ENCODE peak calls at places on chromosomes 16 and 17, in eight cellular contexts. H is thoracic aorta; K is tibial artery; D is left ventricle myocardium inferior; F is effector memory CD4-positive, alpha-beta T cell; S is HepG2; G is PC-3; X is CD8-positive, alpha-beta T cell. M is an unnamed sample. For H3K9me3, the result is how much of the 10 kb centered on the place peaks cover.

GRCh38 chr17:15406081-15406480 is 61.3 kb downstream of the CDRT4 start:
- DNase-seq in H (no peak), G (no peak), X (no peak), D (no peak), K (no peak), S (no peak), F (no peak), M (no peak)

GRCh38 chr16:84065536-84066132 is 23.0 kb upstream of the SLC38A8 start:
- DNase-seq in G (peak), S (peak), D (no peak), H (no peak), X (no peak), K (peak), F (no peak), M (no peak)

GRCh38 chr16:81709369-81709900 is 69.7 kb upstream of the PLCG2 start:
- DNase-seq in D (peak), H (no peak), X (no peak), S (no peak), G (no peak), F (no peak), K (no peak), M (no peak)

GRCh38 chr17:7211512-7212277 is 7.9 kb downstream of the DLG4 start:
- DNase-seq in F (no peak), X (no peak), S (no peak), D (peak), G (no peak), H (no peak), K (no peak), M (no peak)

GRCh38 chr16:67100569-67101300 is 9.0 kb upstream of the PHAF1 start:
- DNase-seq in G (peak), H (no peak), S (no peak), F (no peak), D (no peak), X (no peak), K (no peak), M (no peak)

GRCh38 chr16:85067024-85067423 is 39.4 kb downstream of the KIAA0513 start:
- DNase-seq in F (no peak), H (no peak), D (no peak), X (no peak), S (no peak), K (no peak), G (no peak), M (no peak)

GRCh38 chr16:85698459-85699223 is 9.9 kb upstream of the GINS2 start:
- DNase-seq in G (no peak), K (no peak), H (no peak), D (no peak), X (no peak), F (no peak), S (no peak), M (no peak)

GRCh38 chr16:54242199-54242598 is 44.4 kb downstream of the IRX3 start:
- DNase-seq in K (no peak), X (no peak), S (peak), G (peak), H (no peak), D (no peak), F (no peak), M (no peak)

GRCh38 chr16:56298948-56299602 is 107.8 kb downstream of the GNAO1 start:
- DNase-seq in F (no peak), D (peak), X (no peak), S (no peak), K (peak), H (no peak), G (no peak), M (peak)

GRCh38 chr16:85444879-85445778 is 168.0 kb upstream of the GSE1 start:
- DNase-seq in D (no peak), G (no peak), X (no peak), S (no peak), F (no peak), K (no peak), H (no peak), M (no peak)

GRCh38 chr17:67055811-67056745 is 11.7 kb downstream of the CACNG1 start:
- DNase-seq in K (no peak), X (no peak), F (no peak), G (no peak), D (no peak), S (no peak), H (no peak), M (no peak)

GRCh38 chr17:20008242-20009051 is 712 bp upstream of the SPECC1 start:
- DNase-seq in X (no peak), K (no peak), D (peak), S (no peak), G (peak), F (no peak), H (no peak), M (no peak)

GRCh38 chr16:28308794-28309535 is 16.6 kb downstream of the SBK1 start:
- DNase-seq in K (no peak), X (no peak), H (no peak), F (no peak), G (no peak), D (peak), S (no peak), M (no peak)

GRCh38 chr17:58089111-58089510 is 5.9 kb downstream of the DYNLL2 start:
- DNase-seq in X (no peak), K (no peak), H (no peak), F (no peak), S (no peak), G (no peak), D (no peak), M (no peak)

GRCh38 chr17:17769869-17770361 is 66.9 kb downstream of the SREBF1 start:
- DNase-seq in K (no peak), S (no peak), F (no peak), D (no peak), G (no peak), X (no peak), H (no peak), M (no peak)

GRCh38 chr17:75086496-75087181 is 1.1 kb upstream of the SLC16A5 start:
- DNase-seq in G (no peak), X (no peak), K (no peak), H (no peak), F (no peak), D (no peak), S (peak), M (no peak)

GRCh38 chr17:75088902-75089417 is 1.2 kb downstream of the SLC16A5 start:
- DNase-seq in X (no peak), S (peak), G (peak), H (no peak), K (no peak), D (no peak), F (no peak), M (no peak)

GRCh38 chr17:75088465-75088895 is 726 bp downstream of the SLC16A5 start:
- DNase-seq in S (no peak), G (no peak), H (no peak), X (no peak), F (no peak), D (no peak), K (no peak), M (no peak)

GRCh38 chr17:75087182-75087557 is 584 bp upstream of the SLC16A5 start:
- DNase-seq in G (no peak), F (no peak), H (no peak), X (no peak), D (no peak), K (no peak), S (no peak), M (no peak)

DNA sequence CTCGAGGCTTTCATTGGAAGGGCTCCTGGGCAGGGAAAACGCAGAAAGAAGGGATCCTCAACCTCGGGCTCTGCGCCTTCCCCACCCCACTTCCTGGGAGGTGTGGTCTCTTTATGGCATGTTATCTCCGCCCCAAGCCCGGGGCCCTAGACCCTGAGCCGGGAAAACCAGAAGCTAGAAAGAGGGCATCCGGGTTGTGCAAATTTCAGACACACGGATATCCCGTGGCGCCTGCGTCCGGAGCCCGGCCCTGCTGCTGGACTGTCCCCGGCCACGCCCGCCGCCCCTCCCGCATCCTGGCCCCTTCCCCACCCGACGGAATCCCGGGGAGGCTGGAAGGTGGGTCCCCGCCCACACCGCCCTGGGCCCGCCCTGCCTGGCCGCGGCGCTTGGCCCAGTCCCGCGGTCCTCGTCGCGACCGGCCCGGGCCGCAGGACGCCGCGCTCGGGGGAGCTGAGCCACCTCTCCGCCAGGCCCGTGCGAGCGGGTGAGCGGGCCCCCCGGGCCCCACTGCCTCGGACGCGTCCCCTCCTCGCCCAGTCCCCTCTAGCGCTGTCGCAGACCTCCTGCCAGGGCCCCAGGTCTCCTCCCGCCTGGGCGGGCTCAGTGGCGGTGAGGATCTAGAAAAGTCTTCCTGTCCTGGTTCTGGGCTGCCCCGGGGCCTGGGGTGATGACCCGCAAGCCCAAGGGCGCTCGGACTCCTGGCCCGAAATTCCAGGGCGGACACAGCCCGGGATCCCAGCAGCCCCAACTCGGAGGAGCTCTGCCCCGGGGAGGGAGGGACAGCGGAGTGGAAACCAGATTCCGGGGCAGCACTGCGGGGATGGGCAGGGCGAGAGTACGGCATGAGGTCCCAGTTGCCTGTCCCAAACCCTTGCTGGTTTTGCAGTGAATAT is at the start of gene SLC16A5:
- DNase-seq in D (peak), K (peak), G (no peak), X (no peak), F (no peak), S (peak), H (no peak), M (peak)
- H3K4me3 ChIP-seq in D (peak), K (peak), G (no peak), X (peak), F (peak), S (peak), H (peak), M (peak)

GRCh38 chr17:5179003-5179402 is 12.7 kb downstream of the ZNF594 start:
- DNase-seq in K (no peak), S (no peak), H (no peak), G (no peak), F (no peak), D (no peak), X (no peak), M (no peak)
- H3K9me3 ChIP-seq in K (under half), S (under half), H (half or more), G (under half), F (half or more), D (half or more), X (under half), M (half or more)

DNA sequence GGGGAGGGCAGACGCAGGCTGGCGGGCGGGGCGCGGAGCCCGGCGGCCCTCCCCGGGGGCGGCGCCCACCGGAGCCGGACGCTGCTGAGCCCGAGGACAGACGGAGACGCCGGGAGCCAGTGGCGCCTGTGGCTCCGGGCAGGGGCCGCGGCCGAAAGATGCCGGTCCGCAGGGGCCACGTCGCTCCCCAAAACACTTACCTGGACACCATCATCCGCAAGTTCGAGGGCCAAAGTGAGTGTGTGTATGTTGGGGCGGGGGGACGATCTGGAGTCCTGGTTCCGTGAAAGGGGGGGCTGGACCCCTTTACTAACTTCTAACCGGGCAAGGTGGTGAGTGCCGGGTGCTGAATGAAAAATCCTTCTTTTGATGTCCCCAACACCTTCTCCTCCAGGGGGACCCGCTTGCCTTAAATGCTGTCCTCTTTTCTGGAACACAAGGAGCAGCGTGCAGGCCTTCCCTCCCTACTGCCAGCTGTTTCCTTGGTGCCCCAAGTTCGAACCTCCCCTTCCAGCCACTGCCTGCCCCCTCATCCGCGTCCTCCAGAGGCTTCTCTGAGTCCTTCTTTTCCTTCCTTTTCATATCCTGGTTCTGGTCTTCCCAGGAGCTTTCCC is at the start of gene KCNH6:
- DNase-seq in H (no peak), F (no peak), S (no peak), D (no peak), K (no peak), G (no peak), X (no peak), M (no peak)
- H3K4me3 ChIP-seq in H (peak), F (no peak), S (peak), D (peak), K (peak), G (no peak), X (no peak), M (peak)

DNA sequence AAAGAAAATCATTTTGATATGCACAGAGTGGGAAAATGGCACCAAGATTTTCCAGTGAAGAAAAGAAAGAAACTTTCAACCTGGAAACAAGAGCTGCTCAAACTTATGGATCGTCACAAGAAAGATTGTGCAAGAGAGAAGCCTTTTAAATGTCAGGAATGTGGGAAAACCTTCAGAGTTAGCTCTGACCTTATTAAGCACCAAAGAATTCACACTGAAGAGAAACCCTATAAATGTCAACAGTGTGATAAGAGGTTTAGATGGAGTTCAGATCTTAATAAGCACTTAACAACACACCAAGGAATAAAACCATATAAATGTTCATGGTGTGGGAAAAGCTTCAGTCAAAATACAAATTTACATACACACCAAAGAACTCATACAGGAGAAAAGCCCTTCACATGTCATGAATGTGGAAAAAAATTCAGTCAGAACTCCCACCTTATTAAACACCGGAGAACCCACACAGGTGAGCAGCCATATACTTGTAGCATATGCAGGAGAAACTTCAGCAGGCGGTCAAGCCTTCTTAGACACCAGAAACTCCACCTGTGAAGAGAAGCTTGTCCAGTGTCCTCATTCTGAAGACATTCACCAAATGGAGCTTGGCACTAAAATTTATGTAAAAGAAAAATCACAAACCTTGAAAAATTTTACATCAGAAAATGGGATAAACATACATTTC is 12.2 kb downstream of the ZNF75A start:
- DNase-seq in F (no peak), X (no peak), H (no peak), G (no peak), S (no peak), K (no peak), D (no peak), M (no peak)
- H3K9me3 ChIP-seq in F (half or more), X (half or more), H (half or more), G (under half), S (under half), K (under half), D (half or more), M (half or more)

DNA sequence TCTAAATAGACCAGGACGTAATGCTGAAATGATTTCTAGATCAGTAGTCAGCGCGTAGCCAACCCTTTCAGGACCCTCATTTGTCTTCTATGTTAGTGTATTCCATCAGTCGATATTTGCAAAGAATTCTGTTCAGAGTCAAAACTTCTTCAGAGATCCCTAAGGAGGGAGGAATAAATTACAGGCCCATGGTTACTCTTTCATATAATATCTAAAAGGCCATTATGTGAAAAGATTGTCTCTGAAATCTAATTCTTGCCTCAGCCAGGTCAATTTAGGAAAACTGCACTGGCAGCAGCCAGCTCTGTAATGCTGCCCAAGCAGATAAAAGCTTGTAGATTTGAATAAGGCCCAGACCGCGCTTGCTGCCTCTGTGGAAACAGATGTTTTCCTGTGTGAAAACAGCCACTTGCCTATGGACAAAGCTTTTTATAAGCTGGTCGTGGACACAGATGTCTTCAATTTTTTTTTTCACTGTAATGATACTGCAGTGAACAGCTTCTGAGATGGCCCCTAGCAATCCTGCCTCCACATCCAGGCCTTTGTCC is 379.8 kb downstream of the CNTNAP4 start:
- DNase-seq in G (no peak), D (no peak), X (no peak), F (no peak), H (no peak), K (no peak), S (no peak), M (no peak)
- H3K4me3 ChIP-seq in G (no peak), D (no peak), X (no peak), F (no peak), H (no peak), K (no peak), S (no peak), M (no peak)

GRCh38 chr17:75872434-75873351 is 5.7 kb downstream of the TRIM47 start:
- DNase-seq in D (peak), H (no peak), S (peak), F (peak), X (peak), K (peak), G (peak), M (peak)
- H3K9me3 ChIP-seq in D (under half), H (under half), S (under half), F (under half), X (under half), K (under half), G (under half), M (under half)

DNA sequence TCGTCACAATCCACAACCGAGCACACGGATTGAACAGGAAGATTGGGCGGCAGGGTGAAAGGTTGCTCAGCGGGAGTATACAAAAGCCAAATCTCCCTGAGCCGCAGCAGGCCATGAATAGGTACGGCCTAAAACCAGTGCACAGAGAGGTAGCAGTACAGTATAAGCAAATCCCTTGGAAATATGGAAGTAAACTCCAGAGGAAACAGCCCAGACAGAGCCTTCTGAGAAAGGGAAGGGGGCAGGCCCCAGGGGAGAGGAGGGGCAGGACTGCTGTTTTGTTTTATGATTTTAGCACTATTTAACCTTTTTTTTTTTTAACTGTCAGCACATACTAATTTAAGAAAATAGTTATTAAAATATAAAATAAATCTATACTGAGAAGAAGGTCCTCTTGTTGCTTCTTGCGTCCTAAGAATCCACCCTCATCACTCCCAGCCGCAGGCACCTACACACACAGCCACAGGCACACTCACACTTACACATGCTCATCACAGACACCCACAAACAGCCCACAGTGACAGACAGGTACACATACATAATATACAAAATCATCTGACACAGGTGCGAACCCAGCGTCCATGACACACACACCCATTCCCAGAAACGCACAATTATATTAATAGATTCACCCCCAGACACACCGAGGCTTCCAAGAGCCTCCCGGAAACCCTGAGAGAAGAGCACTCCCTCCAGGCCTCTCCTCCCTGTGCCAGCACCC is 12.9 kb downstream of the PLXDC1 start:
- DNase-seq in F (no peak), K (no peak), G (no peak), S (no peak), D (no peak), X (no peak), H (no peak), M (no peak)
- H3K4me3 ChIP-seq in F (no peak), K (no peak), G (no peak), S (no peak), D (no peak), X (no peak), H (no peak), M (no peak)

M was measured in sigmoid colon.